ENCODE peak calls at places on chromosomes 13 and 19, in eight cellular contexts. W is suprapubic skin, R is uterus, H is IMR-90, J is tibial nerve, Q is heart left ventricle, O is ovary, C is esophagus squamous epithelium. B is an unnamed sample.
A peak's percentile ranks its signal among the peaks of the same experiment; 100 is the strongest.

GRCh38 chr13:99393791-99394735 is 86.9 kb upstream of the GPR183 start:
- DNase-seq in O (no peak), H (no peak), J (no peak), R (no peak), W (no peak), Q (no peak), C (no peak), B (no peak)

GRCh38 chr19:21612403-21612872 is 107.0 kb downstream of the ZNF429 start:
- DNase-seq in W (no peak), R (no peak), Q (no peak), H (no peak), C (no peak), O (no peak), J (no peak), B (no peak)

GRCh38 chr19:41149831-41150230 is 35.6 kb downstream of the CYP2F1 start:
- DNase-seq in W (no peak), O (no peak), Q (no peak), H (no peak), R (no peak), C (no peak), J (no peak), B (no peak)

GRCh38 chr13:66532146-66532545 is 698.0 kb downstream of the PCDH9 start:
- DNase-seq in C (no peak), R (no peak), W (no peak), H (peak; percentile 90), O (no peak), J (no peak), Q (no peak), B (no peak)

GRCh38 chr13:49495783-49496762 is at the start of gene PHF11:
- DNase-seq in C (peak; percentile 20), H (peak; percentile 76), Q (peak; percentile 89), O (peak; percentile 72), W (peak; percentile 92), R (peak; percentile 74), J (peak; percentile 68), B (peak; percentile 94)

GRCh38 chr13:62085832-62086231 is 670.2 kb upstream of the PCDH20 start:
- DNase-seq in H (no peak), J (no peak), O (no peak), R (no peak), Q (no peak), C (no peak), W (no peak), B (no peak)

GRCh38 chr13:51538626-51539179 is 45.6 kb upstream of the WDFY2 start:
- DNase-seq in J (no peak), Q (no peak), C (no peak), H (no peak), O (no peak), W (no peak), R (no peak), B (no peak)

GRCh38 chr13:33918199-33918932 is 100.4 kb downstream of the RFC3 start:
- DNase-seq in Q (no peak), J (no peak), R (no peak), O (no peak), C (no peak), H (peak; percentile 71), W (no peak), B (no peak)

GRCh38 chr19:18774107-18774506 is 17.0 kb downstream of the COMP start:
- DNase-seq in W (no peak), R (no peak), Q (no peak), O (no peak), H (no peak), J (no peak), C (no peak), B (no peak)

GRCh38 chr13:33139186-33139585 is 123.0 kb downstream of the KL start:
- DNase-seq in W (no peak), R (peak; percentile 31), H (no peak), O (no peak), C (no peak), Q (peak; percentile 82), J (peak; percentile 76), B (peak; percentile 63)

GRCh38 chr19:41357746-41358145 is 4.0 kb upstream of the TGFB1 start:
- DNase-seq in H (no peak), J (no peak), C (no peak), O (no peak), W (no peak), R (no peak), Q (no peak), B (no peak)

GRCh38 chr19:52725528-52725961 is 9.3 kb downstream of the ZNF611 start:
- DNase-seq in J (no peak), O (no peak), H (no peak), C (no peak), W (no peak), R (no peak), Q (no peak), B (no peak)

GRCh38 chr13:107730835-107731234 is 484.5 kb downstream of the LIG4 start:
- DNase-seq in C (no peak), O (no peak), R (no peak), W (no peak), H (peak; percentile 67), J (no peak), Q (no peak), B (no peak)

GRCh38 chr13:109768616-109769015 is 17.8 kb downstream of the IRS2 start:
- DNase-seq in J (no peak), W (no peak), O (no peak), R (no peak), Q (no peak), C (no peak), H (no peak), B (no peak)

GRCh38 chr13:114004416-114005205 is 30.7 kb upstream of the C13orf46 start:
- DNase-seq in O (no peak), R (no peak), Q (peak; percentile 48), W (peak; percentile 57), C (no peak), H (peak; percentile 50), J (peak; percentile 60), B (no peak)

GRCh38 chr13:110448230-110448629 is 113.3 kb downstream of the RAB20 start:
- DNase-seq in H (peak; percentile 86), J (no peak), R (no peak), C (no peak), O (peak; percentile 7), Q (no peak), W (no peak), B (no peak)

GRCh38 chr13:112821340-112822055 is 131.7 kb downstream of the ATP11A start:
- DNase-seq in Q (no peak), R (no peak), W (peak; percentile 41), C (no peak), O (no peak), H (peak; percentile 9), J (no peak), B (peak; percentile 40)

GRCh38 chr19:16535381-16535780 is 6.9 kb downstream of the CHERP start:
- DNase-seq in C (no peak), Q (no peak), O (no peak), J (no peak), H (no peak), R (no peak), W (no peak), B (no peak)
- TF ChIP-seq POLR2A in C (no peak), Q (no peak), O (no peak), J (no peak), H (no peak), R (no peak), W (no peak), B (no peak)

DNA sequence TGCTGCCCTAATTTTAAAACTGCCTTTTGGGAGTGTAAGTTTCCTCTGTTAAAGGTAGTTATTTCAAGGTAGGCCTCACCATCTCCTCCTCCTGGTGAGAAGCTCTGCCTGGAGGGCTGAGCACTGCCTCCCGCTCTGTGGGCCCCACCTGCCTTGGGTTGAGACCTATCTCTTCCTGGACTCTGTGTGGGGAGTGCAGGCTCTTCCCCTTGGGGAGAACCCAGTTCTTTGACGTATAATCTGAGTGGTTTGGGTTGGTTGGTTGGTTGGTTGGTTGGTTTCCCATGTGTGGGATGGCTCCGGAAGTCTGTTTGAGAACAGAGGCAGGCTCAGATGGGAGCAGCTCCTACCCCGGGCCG is 39.1 kb downstream of the ACTN4 start:
- DNase-seq in R (no peak), O (no peak), H (no peak), J (no peak), W (no peak), C (no peak), Q (no peak), B (peak; percentile 73)
- H3K4me1 ChIP-seq in R (peaks cover 21% of the 10 kb centered on the region), O (peaks cover 31% of the 10 kb centered on the region), H (peaks cover 36% of the 10 kb centered on the region), J (peaks cover 99% of the 10 kb centered on the region), W (peaks cover 97% of the 10 kb centered on the region), C (peaks cover 50% of the 10 kb centered on the region), Q (peaks cover 96% of the 10 kb centered on the region), B (peaks cover 25% of the 10 kb centered on the region)

GRCh38 chr19:37925212-37925611 is 18.2 kb downstream of the SIPA1L3 start:
- DNase-seq in H (no peak), J (no peak), W (no peak), C (no peak), O (no peak), R (no peak), Q (no peak), B (no peak)

GRCh38 chr19:37914908-37915307 is 7.9 kb downstream of the SIPA1L3 start:
- DNase-seq in C (no peak), H (no peak), W (no peak), Q (no peak), J (no peak), O (no peak), R (no peak), B (peak; percentile 69)

GRCh38 chr19:37926711-37927110 is 19.7 kb downstream of the SIPA1L3 start:
- DNase-seq in R (no peak), H (no peak), W (no peak), Q (no peak), C (no peak), J (no peak), O (no peak), B (no peak)

GRCh38 chr19:37926255-37926654 is 19.2 kb downstream of the SIPA1L3 start:
- DNase-seq in J (no peak), R (no peak), W (no peak), H (no peak), O (no peak), C (no peak), Q (no peak), B (no peak)

DNA sequence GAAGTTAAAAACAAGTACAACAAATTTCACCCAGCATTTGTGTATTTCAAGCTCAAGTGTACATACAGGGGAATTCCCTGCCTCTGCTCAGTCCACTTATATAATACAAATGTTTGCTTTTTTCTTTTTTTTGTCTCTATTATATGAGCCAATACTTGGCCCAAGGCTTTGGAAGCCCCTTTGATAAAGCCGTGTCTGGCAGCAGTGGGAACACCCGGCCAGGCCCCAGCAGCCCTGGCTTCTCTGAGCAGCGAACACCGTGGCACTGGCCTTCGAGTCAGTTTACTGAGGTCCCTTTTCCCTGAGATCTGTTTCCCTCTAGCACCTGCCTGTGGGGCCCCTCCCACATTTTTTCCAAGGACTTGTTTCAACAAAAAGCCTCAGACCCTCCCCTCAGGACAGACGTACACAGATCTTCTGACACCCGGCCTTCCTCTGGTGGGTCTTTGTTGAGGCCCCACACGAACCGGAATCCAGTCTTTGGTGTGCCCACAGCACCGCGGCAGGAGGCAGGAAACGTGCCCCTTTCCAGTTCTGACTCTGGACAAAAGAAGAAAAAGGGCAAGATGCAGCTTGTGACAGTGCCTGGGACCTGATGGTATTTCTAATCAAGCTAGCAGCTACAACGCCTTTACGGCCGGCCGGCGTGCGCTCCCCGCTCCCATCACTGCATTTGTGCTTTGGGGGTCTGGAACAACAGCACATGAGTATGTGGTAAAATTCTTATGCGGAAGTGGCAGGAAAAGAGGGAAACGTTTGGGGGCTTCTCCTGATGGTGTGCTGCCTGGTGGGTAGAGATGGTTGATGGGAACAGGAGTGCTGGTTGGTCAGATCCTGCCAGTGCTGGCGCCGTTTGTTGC is 13.8 kb downstream of the SIPA1L3 start:
- DNase-seq in R (no peak), O (no peak), J (no peak), C (no peak), H (no peak), Q (no peak), W (no peak), B (no peak)
- H3K36me3 ChIP-seq in R (no peaks in the 10 kb centered on the region), O (no peaks in the 10 kb centered on the region), J (no peaks in the 10 kb centered on the region), C (no peaks in the 10 kb centered on the region), H (peaks cover 8% of the 10 kb centered on the region), Q (peaks cover 7% of the 10 kb centered on the region), W (no peaks in the 10 kb centered on the region), B (no peaks in the 10 kb centered on the region)

GRCh38 chr13:27008733-27009132 is 162.9 kb downstream of the USP12 start:
- DNase-seq in R (no peak), Q (no peak), O (no peak), C (no peak), J (no peak), H (no peak), W (no peak), B (no peak)
- TF ChIP-seq POLR2A in R (no peak), Q (no peak), O (no peak), C (no peak), J (no peak), H (no peak), W (no peak), B (no peak)